ENCODE peak calls at places on chromosomes 2 and 18, in eight cellular contexts. U is IMR-90; O is choroid plexus epithelial cell; B is neuronal stem cell; K is stimulated activated CD8-positive, alpha-beta memory T cell treated with anti-CD3 and anti-CD28 coated beads, Interleukin-15, amount 100 ng/mL, for 4 hours; G is AG10803; W is retina; T is endothelial cell. M is an unnamed sample.

GRCh38 chr2:229431331-229431954 is 160.4 kb upstream of the PID1 start:
- DNase-seq in U (peak), O (peak), B (no peak), K (no peak), G (peak), W (peak), T (no peak), M (no peak)

GRCh38 chr2:193847140-193847539 is 1652.4 kb upstream of the TMEFF2 start:
- DNase-seq in U (no peak), O (peak), B (no peak), K (no peak), G (peak), W (no peak), T (no peak), M (no peak)

GRCh38 chr2:45905643-45905969 is 254.1 kb downstream of the PRKCE start:
- DNase-seq in U (no peak), O (no peak), B (no peak), K (no peak), G (no peak), W (no peak), T (no peak), M (no peak)

GRCh38 chr2:175490306-175490705 is 308.8 kb upstream of the ATP5MC3 start:
- DNase-seq in U (no peak), O (no peak), B (no peak), K (no peak), G (no peak), W (peak), T (no peak), M (no peak)

GRCh38 chr2:172925600-172925999 is 150.0 kb upstream of the MAP3K20 start:
- DNase-seq in U (no peak), O (no peak), B (no peak), K (no peak), G (no peak), W (no peak), T (no peak), M (no peak)

GRCh38 chr2:207143131-207143473 is 22.6 kb downstream of the KLF7 start:
- DNase-seq in U (no peak), O (no peak), B (no peak), K (no peak), G (no peak), W (no peak), T (no peak), M (no peak)

GRCh38 chr2:85308951-85309555 is 18.7 kb downstream of the TGOLN2 start:
- DNase-seq in U (peak), O (no peak), B (no peak), K (no peak), G (peak), W (peak), T (no peak), M (peak)

GRCh38 chr2:71223767-71224333 is 3.1 kb downstream of the PAIP2B start:
- DNase-seq in U (peak), O (peak), B (peak), K (no peak), G (peak), W (peak), T (peak), M (peak)

GRCh38 chr18:68533641-68534040 is 181.3 kb downstream of the TMX3 start:
- DNase-seq in U (no peak), O (peak), B (no peak), K (no peak), G (no peak), W (no peak), T (no peak), M (no peak)

GRCh38 chr2:29562896-29563295 is 358.5 kb downstream of the ALK start:
- DNase-seq in U (peak), O (peak), B (no peak), K (no peak), G (no peak), W (no peak), T (no peak), M (no peak)

GRCh38 chr2:130372833-130373807 is 17.3 kb downstream of the PTPN18 start:
- DNase-seq in U (no peak), O (no peak), B (no peak), K (no peak), G (no peak), W (peak), T (no peak), M (no peak)

GRCh38 chr2:162199913-162200312 is 43.3 kb downstream of the FAP start:
- DNase-seq in U (no peak), O (no peak), B (no peak), K (no peak), G (no peak), W (no peak), T (no peak), M (no peak)

GRCh38 chr2:117785740-117786139 is 28.8 kb upstream of the DDX18 start:
- DNase-seq in U (peak), O (peak), B (peak), K (no peak), G (peak), W (peak), T (peak), M (peak)

GRCh38 chr2:172179045-172179742 is 76.5 kb upstream of the DLX2 start:
- DNase-seq in U (peak), O (no peak), B (no peak), K (no peak), G (peak), W (no peak), T (no peak), M (no peak)

GRCh38 chr2:212998629-212999359 is 152.6 kb downstream of the IKZF2 start:
- DNase-seq in U (peak), O (peak), B (no peak), K (no peak), G (no peak), W (no peak), T (no peak), M (no peak)

GRCh38 chr2:236769981-236770671 is 200.5 kb downstream of the ACKR3 start:
- DNase-seq in U (peak), O (peak), B (no peak), K (no peak), G (peak), W (no peak), T (no peak), M (no peak)

GRCh38 chr2:49935456-49935855 is 781.1 kb upstream of the FSHR start:
- DNase-seq in U (no peak), O (no peak), B (no peak), K (no peak), G (no peak), W (no peak), T (no peak), M (no peak)

GRCh38 chr2:165161510-165161909 is 42.3 kb downstream of the SCN3A start:
- DNase-seq in U (peak), O (peak), B (no peak), K (no peak), G (peak), W (no peak), T (no peak), M (no peak)

GRCh38 chr2:216066255-216066654 is 15.4 kb downstream of the PECR start:
- DNase-seq in U (peak), O (peak), B (no peak), K (no peak), G (peak), W (no peak), T (no peak), M (no peak)

GRCh38 chr2:158099716-158100115 is 2.0 kb upstream of the UPP2 start:
- DNase-seq in U (peak), O (peak), B (no peak), K (no peak), G (peak), W (no peak), T (no peak), M (no peak)

GRCh38 chr2:24262571-24262970 is 87.7 kb downstream of the FAM228A start:
- DNase-seq in U (peak), O (peak), B (no peak), K (no peak), G (peak), W (no peak), T (no peak), M (no peak)

M was measured in glutamatergic neuron.